ENCODE peak calls at places on chromosomes 6 and 20, in eight cellular contexts. A is AG10803; S is CD4-positive, alpha-beta memory T cell; X is endothelial cell of umbilical vein; K is kidney; M is heart right ventricle; N is hepatocyte; F is spleen. B is an unnamed sample.

GRCh38 chr6:14671261-14671681 is 553.7 kb downstream of the CD83 start:
- DNase-seq in A (peak), S (no peak), X (no peak), K (no peak), M (peak), N (no peak), F (no peak), B (peak)

GRCh38 chr6:137823826-137824501 is 43.1 kb upstream of the TNFAIP3 start:
- DNase-seq in A (peak), S (peak), X (no peak), K (no peak), M (peak), N (peak), F (no peak), B (peak)

GRCh38 chr6:74606488-74607135 is 599.2 kb downstream of the COL12A1 start:
- DNase-seq in A (peak), S (no peak), X (peak), K (no peak), M (no peak), N (no peak), F (no peak), B (peak)

GRCh38 chr6:108966855-108967755 is 118.9 kb downstream of the ARMC2 start:
- DNase-seq in A (peak), S (no peak), X (peak), K (no peak), M (peak), N (peak), F (peak), B (peak)

GRCh38 chr20:46202758-46203509 is 84.8 kb downstream of the CD40 start:
- DNase-seq in A (no peak), S (no peak), X (no peak), K (no peak), M (no peak), N (no peak), F (no peak), B (no peak)

GRCh38 chr6:33746036-33746600 is 587 bp downstream of the IP6K3 start:
- DNase-seq in A (peak), S (no peak), X (no peak), K (peak), M (peak), N (peak), F (no peak), B (peak)

GRCh38 chr20:44756956-44757355 is 11.3 kb downstream of the KCNK15 start:
- DNase-seq in A (no peak), S (no peak), X (no peak), K (no peak), M (no peak), N (no peak), F (no peak), B (no peak)

GRCh38 chr20:45070932-45071632 is 29.8 kb downstream of the KCNS1 start:
- DNase-seq in A (no peak), S (no peak), X (peak), K (no peak), M (no peak), N (peak), F (no peak), B (no peak)

GRCh38 chr20:60117040-60117439 is 158.8 kb downstream of the CDH26 start:
- DNase-seq in A (peak), S (no peak), X (no peak), K (no peak), M (no peak), N (no peak), F (no peak), B (peak)

GRCh38 chr6:96499781-96500180 is 21.8 kb upstream of the UFL1 start:
- DNase-seq in A (no peak), S (peak), X (no peak), K (peak), M (no peak), N (no peak), F (peak), B (no peak)

GRCh38 chr6:145749632-145750031 is 14.3 kb upstream of the EPM2A start:
- DNase-seq in A (peak), S (no peak), X (peak), K (no peak), M (no peak), N (peak), F (no peak), B (peak)

GRCh38 chr6:35643162-35643535 is 45.6 kb downstream of the FKBP5 start:
- DNase-seq in A (no peak), S (no peak), X (no peak), K (no peak), M (no peak), N (no peak), F (no peak), B (no peak)

GRCh38 chr20:59455392-59456341 is 148.7 kb upstream of the PHACTR3 start:
- DNase-seq in A (peak), S (no peak), X (peak), K (no peak), M (no peak), N (peak), F (peak), B (peak)

GRCh38 chr6:110116258-110116657 is 63.2 kb downstream of the WASF1 start:
- DNase-seq in A (no peak), S (no peak), X (no peak), K (no peak), M (no peak), N (peak), F (no peak), B (no peak)

GRCh38 chr6:57207141-57207540 is 15.0 kb downstream of the RAB23 start:
- DNase-seq in A (peak), S (no peak), X (no peak), K (no peak), M (no peak), N (no peak), F (no peak), B (no peak)

GRCh38 chr20:59709636-59710035 is 105.3 kb downstream of the PHACTR3 start:
- DNase-seq in A (no peak), S (no peak), X (no peak), K (no peak), M (no peak), N (no peak), F (no peak), B (no peak)

GRCh38 chr6:44122821-44123220 is 4.4 kb downstream of the MRPL14 start:
- DNase-seq in A (peak), S (peak), X (peak), K (no peak), M (no peak), N (no peak), F (no peak), B (no peak)

GRCh38 chr20:58888521-58889333 is 36.2 kb downstream of the GNAS start:
- DNase-seq in A (peak), S (peak), X (peak), K (peak), M (peak), N (peak), F (peak), B (peak)

GRCh38 chr6:170270984-170271593 is 19.8 kb downstream of the DLL1 start:
- DNase-seq in A (no peak), S (no peak), X (no peak), K (peak), M (no peak), N (no peak), F (peak), B (no peak)

GRCh38 chr6:56890683-56891429 is 64.1 kb upstream of the BEND6 start:
- DNase-seq in A (peak), S (no peak), X (peak), K (no peak), M (no peak), N (peak), F (no peak), B (peak)

GRCh38 chr20:23147964-23148720 is 62.0 kb upstream of the CD93 start:
- DNase-seq in A (peak), S (no peak), X (peak), K (peak), M (peak), N (peak), F (no peak), B (peak)
- H3K4me3 ChIP-seq in A (no peak), S (no peak), X (no peak), K (peak), M (no peak), N (no peak), F (no peak), B (no peak)

GRCh38 chr20:57474816-57475215 is 50.1 kb downstream of the CTCFL start:
- DNase-seq in A (no peak), S (no peak), X (no peak), K (peak), M (no peak), N (no peak), F (peak), B (no peak)

GRCh38 chr20:57471496-57472210 is 53.3 kb downstream of the CTCFL start:
- DNase-seq in A (no peak), S (no peak), X (no peak), K (peak), M (no peak), N (no peak), F (peak), B (no peak)

GRCh38 chr20:57474191-57474590 is 50.7 kb downstream of the CTCFL start:
- DNase-seq in A (no peak), S (no peak), X (no peak), K (no peak), M (no peak), N (no peak), F (no peak), B (no peak)

GRCh38 chr20:57475388-57476072 is 49.4 kb downstream of the CTCFL start:
- DNase-seq in A (no peak), S (no peak), X (no peak), K (peak), M (no peak), N (no peak), F (no peak), B (no peak)

GRCh38 chr20:57473246-57474042 is 51.5 kb downstream of the CTCFL start:
- DNase-seq in A (no peak), S (no peak), X (no peak), K (peak), M (no peak), N (no peak), F (peak), B (peak)
- H3K4me3 ChIP-seq in A (no peak), S (no peak), X (no peak), K (no peak), M (no peak), N (no peak), F (no peak), B (no peak)

DNA sequence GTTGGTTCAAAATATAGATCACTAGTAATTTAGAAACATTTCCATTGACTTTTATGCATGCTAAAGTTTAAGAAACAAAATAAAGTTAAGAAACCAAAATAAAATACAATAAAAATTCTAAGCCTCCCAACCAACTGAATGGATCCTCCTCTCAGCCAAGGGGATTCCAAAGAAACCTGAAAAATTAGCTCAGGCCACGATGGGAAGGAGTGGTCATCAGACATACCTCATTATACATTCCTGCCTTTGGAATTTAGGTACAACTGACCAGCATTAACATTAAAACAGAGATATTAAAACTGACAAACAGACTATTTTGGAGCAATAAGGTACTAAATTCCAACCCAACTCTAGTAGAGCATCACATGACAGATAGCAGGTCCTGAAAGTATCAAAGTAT is 275.2 kb downstream of the PKHD1 start:
- DNase-seq in A (no peak), S (no peak), X (no peak), K (no peak), M (no peak), N (no peak), F (no peak), B (no peak)
- H3K4me3 ChIP-seq in A (no peak), S (no peak), X (no peak), K (no peak), M (no peak), N (no peak), F (no peak), B (no peak)

GRCh38 chr20:25540273-25540672 is 45.1 kb downstream of the NINL start:
- DNase-seq in A (peak), S (no peak), X (no peak), K (no peak), M (peak), N (no peak), F (no peak), B (peak)
- H3K4me3 ChIP-seq in A (peak), S (no peak), X (no peak), K (peak), M (peak), N (no peak), F (peak), B (peak)

GRCh38 chr20:47521059-47521808 is 19.5 kb downstream of the NCOA3 start:
- DNase-seq in A (no peak), S (no peak), X (no peak), K (no peak), M (no peak), N (peak), F (no peak), B (no peak)
- H3K4me3 ChIP-seq in A (no peak), S (no peak), X (no peak), K (no peak), M (no peak), N (no peak), F (no peak), B (no peak)

GRCh38 chr6:156967852-156968251 is 190.7 kb downstream of the ARID1B start:
- DNase-seq in A (no peak), S (no peak), X (no peak), K (no peak), M (no peak), N (no peak), F (no peak), B (no peak)

GRCh38 chr6:156960525-156960924 is 183.3 kb downstream of the ARID1B start:
- DNase-seq in A (no peak), S (no peak), X (no peak), K (no peak), M (no peak), N (no peak), F (no peak), B (no peak)

GRCh38 chr6:156961282-156961892 is 184.2 kb downstream of the ARID1B start:
- DNase-seq in A (no peak), S (no peak), X (no peak), K (no peak), M (no peak), N (no peak), F (no peak), B (no peak)

GRCh38 chr6:156969233-156969632 is 192.1 kb downstream of the ARID1B start:
- DNase-seq in A (no peak), S (no peak), X (no peak), K (no peak), M (no peak), N (no peak), F (no peak), B (no peak)

GRCh38 chr6:156963712-156964700 is 186.8 kb downstream of the ARID1B start:
- DNase-seq in A (peak), S (no peak), X (no peak), K (no peak), M (no peak), N (peak), F (no peak), B (peak)
- H3K4me3 ChIP-seq in A (peak), S (no peak), X (no peak), K (peak), M (peak), N (no peak), F (no peak), B (no peak)

GRCh38 chr6:28693033-28693750 is 167.5 kb downstream of the GPX5 start:
- DNase-seq in A (peak), S (no peak), X (no peak), K (no peak), M (no peak), N (no peak), F (no peak), B (no peak)

GRCh38 chr6:28693751-28694443 is 168.2 kb downstream of the GPX5 start:
- DNase-seq in A (no peak), S (no peak), X (no peak), K (no peak), M (no peak), N (no peak), F (no peak), B (no peak)

GRCh38 chr6:28695671-28696537 is 170.2 kb downstream of the GPX5 start:
- DNase-seq in A (peak), S (no peak), X (no peak), K (no peak), M (no peak), N (no peak), F (no peak), B (peak)
- H3K4me3 ChIP-seq in A (peak), S (no peak), X (no peak), K (no peak), M (peak), N (no peak), F (no peak), B (no peak)

DNA sequence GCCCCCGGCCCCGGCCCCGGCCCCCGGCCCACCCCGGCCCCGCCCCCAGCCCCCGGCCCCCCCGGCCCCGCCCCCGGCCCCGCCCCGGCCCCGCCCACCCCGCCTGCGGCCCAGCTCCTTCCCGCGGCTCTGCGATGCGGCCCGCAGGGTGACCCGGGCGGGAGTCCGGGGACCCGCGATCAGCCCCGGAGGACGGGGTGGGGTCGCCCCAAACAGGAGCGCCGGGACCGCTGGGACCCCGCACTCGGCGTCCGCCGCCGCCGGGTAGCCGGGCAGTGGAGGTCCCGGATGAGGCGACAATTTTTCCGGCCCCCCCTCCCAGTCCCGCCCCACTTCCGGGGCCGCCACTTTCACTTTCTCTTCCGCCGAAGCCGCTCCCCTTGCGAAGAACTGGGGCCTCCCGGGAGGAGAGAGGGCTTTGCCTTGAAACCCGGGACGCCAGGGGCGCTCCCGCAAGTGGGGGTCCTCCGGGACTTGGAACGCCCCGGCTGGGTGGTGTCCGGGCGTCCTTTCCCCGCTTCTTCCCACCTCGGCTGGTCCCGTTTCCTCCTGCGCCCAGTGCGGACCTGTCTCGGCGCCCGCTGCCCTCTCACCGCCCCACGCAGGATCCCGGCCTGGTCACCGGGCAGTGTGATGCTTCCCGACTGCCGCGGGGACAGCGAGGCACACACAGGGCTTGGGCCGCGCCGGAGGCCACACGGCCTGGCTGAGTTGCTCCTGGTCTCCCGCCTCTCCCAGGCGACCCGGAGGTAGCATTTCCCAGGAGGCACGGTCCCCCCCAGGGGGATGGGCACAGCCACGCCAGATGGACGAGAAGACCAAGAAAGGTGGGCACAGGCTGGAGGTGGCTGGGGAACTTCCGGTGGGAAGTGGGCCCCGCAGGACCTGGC is at the start of gene RBCK1:
- DNase-seq in A (peak), S (peak), X (peak), K (peak), M (peak), N (peak), F (peak), B (peak)
- H3K4me3 ChIP-seq in A (peak), S (peak), X (peak), K (peak), M (peak), N (peak), F (peak), B (peak)

DNA sequence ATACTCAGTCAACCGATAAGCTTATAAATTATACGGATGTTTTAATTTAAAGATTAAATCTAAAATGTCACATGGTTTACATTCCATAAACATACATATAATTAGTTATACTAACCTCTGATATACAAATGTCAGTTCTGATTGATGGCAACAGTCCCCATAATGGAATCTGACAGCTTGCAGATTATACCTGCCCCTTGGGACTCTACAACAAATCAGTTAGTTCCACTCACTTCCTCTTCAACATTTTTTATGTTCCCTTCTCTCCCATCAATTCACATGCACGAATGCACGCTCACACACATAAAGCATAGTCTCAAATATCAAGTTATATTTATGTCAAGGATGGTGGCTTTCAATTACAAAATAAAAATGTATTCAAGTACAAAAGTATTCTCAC is 150.5 kb downstream of the ASCC3 start:
- DNase-seq in A (no peak), S (no peak), X (no peak), K (no peak), M (no peak), N (no peak), F (no peak), B (peak)
- H3K4me3 ChIP-seq in A (no peak), S (no peak), X (no peak), K (no peak), M (no peak), N (no peak), F (no peak), B (no peak)

GRCh38 chr20:36231331-36231730 is 4.9 kb upstream of the AAR2 start:
- DNase-seq in A (no peak), S (no peak), X (no peak), K (no peak), M (no peak), N (no peak), F (no peak), B (no peak)

GRCh38 chr20:36225666-36226065 is 10.6 kb upstream of the AAR2 start:
- DNase-seq in A (no peak), S (no peak), X (no peak), K (no peak), M (no peak), N (no peak), F (no peak), B (no peak)

GRCh38 chr20:36230019-36230418 is 6.3 kb upstream of the AAR2 start:
- DNase-seq in A (no peak), S (no peak), X (no peak), K (no peak), M (no peak), N (no peak), F (no peak), B (no peak)

DNA sequence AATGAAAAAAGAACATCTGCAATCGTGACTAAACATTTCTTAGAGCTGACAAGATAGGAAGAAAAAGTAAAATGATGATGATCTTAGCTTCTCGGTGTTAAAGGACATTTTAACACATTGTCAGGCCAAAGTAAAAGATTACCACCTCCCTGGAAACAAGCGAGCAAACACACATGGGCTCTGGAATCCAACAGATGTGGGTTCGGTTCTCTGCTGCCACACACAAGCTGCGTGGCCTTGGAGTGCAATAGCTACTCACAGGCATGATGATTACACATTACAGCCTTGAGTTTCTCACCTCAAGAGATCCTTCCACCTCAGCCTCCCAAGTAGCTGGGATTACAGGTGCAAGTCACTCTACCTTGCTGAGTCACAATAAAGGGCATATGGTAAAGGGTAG is 7.5 kb upstream of the AAR2 start:
- DNase-seq in A (no peak), S (no peak), X (no peak), K (no peak), M (no peak), N (no peak), F (no peak), B (no peak)
- H3K4me3 ChIP-seq in A (no peak), S (no peak), X (no peak), K (no peak), M (no peak), N (no peak), F (no peak), B (no peak)

B was measured in A673.